ENCODE peak calls at places on chromosome 4, in eight cellular contexts. Z is occipital lobe; U is OCI-M1; T is cerebellar cortex; I is fibroblast of the aortic adventitia; G is CD4-positive, alpha-beta memory T cell; R is AG09309; X is activated T-cell treated with anti-CD3 and anti-CD28 coated beads for 1 hour. S is an unnamed sample.

GRCh38 chr4:98838977-98839618 is 89.8 kb downstream of the EIF4E start:
- DNase-seq in Z (no peak), U (peak; percentile 34), T (no peak), I (peak; percentile 56), G (no peak), R (no peak), X (no peak), S (no peak)

GRCh38 chr4:1049591-1049905 is 38.1 kb downstream of the FGFRL1 start:
- DNase-seq in Z (no peak), U (no peak), T (no peak), I (no peak), G (no peak), R (no peak), X (no peak), S (no peak)

GRCh38 chr4:21765810-21766407 is 182.7 kb downstream of the KCNIP4 start:
- DNase-seq in Z (no peak), U (peak; percentile 63), T (peak; percentile 73), I (peak; percentile 66), G (peak; percentile 11), R (no peak), X (no peak), S (peak; percentile 31)

GRCh38 chr4:132123870-132124623 is 1025.0 kb upstream of the PCDH10 start:
- DNase-seq in Z (no peak), U (peak; percentile 58), T (no peak), I (peak; percentile 56), G (no peak), R (no peak), X (no peak), S (no peak)

GRCh38 chr4:55032788-55033187 is 92.6 kb downstream of the KDR start:
- DNase-seq in Z (no peak), U (no peak), T (no peak), I (peak; percentile 17), G (no peak), R (no peak), X (no peak), S (no peak)

GRCh38 chr4:64533637-64534036 is 124.4 kb upstream of the TECRL start:
- DNase-seq in Z (no peak), U (no peak), T (no peak), I (no peak), G (no peak), R (no peak), X (no peak), S (no peak)

GRCh38 chr4:174365018-174365587 is 81.4 kb downstream of the CEP44 start:
- DNase-seq in Z (no peak), U (peak; percentile 84), T (peak; percentile 20), I (peak; percentile 76), G (peak; percentile 18), R (peak; percentile 20), X (no peak), S (no peak)

GRCh38 chr4:88573286-88573994 is 18.8 kb upstream of the HERC3 start:
- DNase-seq in Z (no peak), U (no peak), T (no peak), I (peak; percentile 8), G (no peak), R (no peak), X (no peak), S (no peak)

GRCh38 chr4:130747842-130748241 is 1651.9 kb downstream of the C4orf33 start:
- DNase-seq in Z (no peak), U (peak; percentile 72), T (no peak), I (peak; percentile 5), G (no peak), R (no peak), X (no peak), S (no peak)

S was measured in cerebellum.